ENCODE peak calls at places on chromosomes 11 and 22, in five cellular contexts. P, Q, K, I and D are unnamed samples.

GRCh38 chr11:47786373-47786772 is 19.2 kb upstream of the FNBP4 start:
- DNase-seq in P (no peak), Q (no peak), K (no peak), I (no peak), D (no peak)

GRCh38 chr11:33773399-33774355 is 643 bp downstream of the FBXO3 start:
- DNase-seq in P (no peak), Q (peak), K (no peak), I (peak), D (no peak)

GRCh38 chr11:827146-827860 is 416 bp upstream of the CRACR2B start:
- DNase-seq in P (no peak), Q (peak), K (peak), I (no peak), D (no peak)

GRCh38 chr22:26709617-26710390 is 52.4 kb downstream of the MIAT start:
- DNase-seq in P (peak), Q (no peak), K (no peak), I (no peak), D (peak)

GRCh38 chr22:24930678-24931077 is 15.8 kb downstream of the LHFPL7 start:
- DNase-seq in P (no peak), Q (no peak), K (no peak), I (no peak), D (no peak)

GRCh38 chr22:36405221-36405631 is 17.5 kb upstream of the MYH9 start:
- DNase-seq in P (no peak), Q (no peak), K (no peak), I (no peak), D (no peak)

GRCh38 chr11:111320728-111321568 is 22.6 kb downstream of the POU2AF3 start:
- DNase-seq in P (no peak), Q (peak), K (no peak), I (no peak), D (no peak)

GRCh38 chr11:2651826-2652237 is 48.0 kb downstream of the KCNQ1OT1 start:
- DNase-seq in P (no peak), Q (no peak), K (no peak), I (no peak), D (no peak)

GRCh38 chr11:74171630-74172465 is 759 bp downstream of the PPME1 start:
- DNase-seq in P (peak), Q (peak), K (peak), I (no peak), D (no peak)

GRCh38 chr22:17884951-17885350 is 110.7 kb upstream of the BID start:
- DNase-seq in P (no peak), Q (no peak), K (no peak), I (no peak), D (no peak)

GRCh38 chr11:76166314-76166713 is 40.0 kb downstream of the WNT11 start:
- DNase-seq in P (no peak), Q (peak), K (no peak), I (no peak), D (peak)

GRCh38 chr11:6812391-6813005 is 13.0 kb upstream of the OR6A2 start:
- DNase-seq in P (peak), Q (peak), K (peak), I (peak), D (peak)